ENCODE peak calls at places on chromosomes 2 and 18, in ten cellular contexts. E is AG04449; G is smooth muscle cell of the brain vasculature; W is posterior vena cava; T is HS-27A; F is NCI-H82; C is COR-L47; I is stimulated activated CD8-positive, alpha-beta memory T cell treated with anti-CD3 and anti-CD28 coated beads, Interleukin-15, amount 100 ng/mL, for 48 hours; A is MM.1S; S is MG63. K is an unnamed sample.
A peak's percentile ranks its signal among the peaks of the same experiment; 100 is the strongest.

GRCh38 chr18:46641917-46642316 is 15.1 kb downstream of the LOXHD1 start:
- DNase-seq in F (no peak), C (no peak), A (no peak), G (no peak), W (no peak), T (no peak), I (no peak), S (peak; percentile 88), E (no peak), K (no peak)

GRCh38 chr2:147782521-147782920 is 62.3 kb upstream of the ACVR2A start:
- DNase-seq in E (no peak), T (no peak), C (no peak), S (peak; percentile 38), F (no peak), I (no peak), W (no peak), G (no peak), A (no peak), K (no peak)

GRCh38 chr18:64097497-64097896 is 51.4 kb downstream of the LINC00305 start:
- DNase-seq in W (no peak), F (no peak), G (peak; percentile 4), C (peak; percentile 18), I (no peak), T (no peak), A (no peak), S (no peak), E (no peak), K (no peak)

GRCh38 chr2:241064008-241064801 is 37.9 kb downstream of the MTERF4 start:
- DNase-seq in S (no peak), E (no peak), T (no peak), W (peak; percentile 78), A (peak; percentile 48), C (no peak), I (peak; percentile 32), G (no peak), F (no peak), K (no peak)

GRCh38 chr2:37865640-37866039 is 59.4 kb upstream of the RMDN2 start:
- DNase-seq in I (no peak), F (no peak), G (no peak), E (no peak), C (no peak), T (no peak), W (no peak), A (no peak), S (no peak), K (no peak)

GRCh38 chr2:208065476-208065875 is 40.1 kb upstream of the PLEKHM3 start:
- DNase-seq in E (no peak), W (no peak), T (no peak), A (no peak), S (peak; percentile 48), F (no peak), G (no peak), I (no peak), C (no peak), K (no peak)

GRCh38 chr18:5943514-5943913 is 48.2 kb upstream of the TMEM200C start:
- DNase-seq in T (no peak), A (no peak), E (no peak), W (no peak), S (no peak), F (no peak), C (peak; percentile 57), G (no peak), I (no peak), K (no peak)

GRCh38 chr2:171702781-171703556 is 15.7 kb downstream of the DYNC1I2 start:
- DNase-seq in F (peak; percentile 47), S (peak; percentile 51), T (no peak), W (no peak), A (no peak), C (no peak), G (no peak), E (no peak), I (no peak), K (no peak)

GRCh38 chr2:205245652-205246051 is 436.6 kb upstream of the NRP2 start:
- DNase-seq in T (no peak), I (no peak), E (peak; percentile 33), S (peak; percentile 22), G (no peak), W (no peak), C (no peak), A (no peak), F (no peak), K (no peak)

GRCh38 chr18:26868968-26869586 is 3.6 kb upstream of the AQP4 start:
- DNase-seq in I (no peak), T (no peak), S (no peak), C (no peak), E (no peak), A (no peak), F (no peak), W (no peak), G (no peak), K (no peak)

GRCh38 chr2:20235655-20236302 is 10.8 kb upstream of the SDC1 start:
- DNase-seq in S (no peak), E (no peak), F (no peak), W (no peak), G (no peak), A (no peak), C (no peak), T (no peak), I (no peak), K (no peak)

GRCh38 chr2:180000434-180000833 is 6.7 kb downstream of the CWC22 start:
- DNase-seq in F (no peak), G (no peak), T (no peak), S (no peak), W (no peak), E (no peak), I (no peak), C (no peak), A (no peak), K (no peak)

GRCh38 chr2:240556553-240557100 is 1.2 kb downstream of the ANKMY1 start:
- DNase-seq in A (no peak), G (no peak), W (peak; percentile 84), F (peak; percentile 46), S (peak; percentile 58), T (no peak), C (no peak), E (no peak), I (peak; percentile 35), K (no peak)

GRCh38 chr2:241136661-241137260 is 12.5 kb downstream of the PASK start:
- DNase-seq in T (no peak), I (no peak), W (peak; percentile 50), C (no peak), E (no peak), G (no peak), A (no peak), F (no peak), S (no peak), K (no peak)

GRCh38 chr2:215982465-215982875 is 30.9 kb downstream of the MREG start:
- DNase-seq in F (no peak), W (no peak), E (no peak), I (peak; percentile 31), T (no peak), C (no peak), A (no peak), S (peak; percentile 31), G (no peak), K (no peak)

GRCh38 chr18:59662008-59662701 is 35.1 kb downstream of the CCBE1 start:
- DNase-seq in F (no peak), S (no peak), W (no peak), E (no peak), T (no peak), G (no peak), A (no peak), C (no peak), I (no peak), K (no peak)

GRCh38 chr2:203891474-203891873 is 23.9 kb downstream of the CTLA4 start:
- DNase-seq in C (no peak), A (peak; percentile 29), G (no peak), W (no peak), T (no peak), I (peak; percentile 67), S (no peak), F (no peak), E (no peak), K (no peak)

GRCh38 chr2:172655838-172656573 is 79.6 kb upstream of the RAPGEF4 start:
- DNase-seq in G (no peak), E (no peak), T (no peak), A (no peak), C (no peak), F (no peak), W (no peak), S (no peak), I (no peak), K (no peak)

GRCh38 chr2:168801961-168802824 is at the start of gene NOSTRIN:
- DNase-seq in G (no peak), E (no peak), T (no peak), A (no peak), F (no peak), S (peak; percentile 21), C (no peak), I (no peak), W (no peak), K (no peak)

GRCh38 chr2:65228249-65228750 is 669 bp downstream of the ACTR2 start:
- DNase-seq in W (no peak), S (no peak), G (no peak), T (no peak), I (no peak), E (no peak), C (no peak), A (peak; percentile 71), F (peak; percentile 69), K (no peak)

GRCh38 chr18:45730832-45731545 is 7.0 kb downstream of the SLC14A1 start:
- DNase-seq in W (no peak), S (no peak), T (no peak), A (no peak), C (no peak), G (peak; percentile 29), F (no peak), I (no peak), E (peak; percentile 50), K (peak; percentile 1)

GRCh38 chr2:29841386-29842004 is 79.9 kb downstream of the ALK start:
- DNase-seq in C (no peak), T (no peak), E (no peak), F (peak; percentile 75), W (no peak), S (peak; percentile 4), A (peak; percentile 19), G (peak; percentile 18), I (no peak), K (no peak)

GRCh38 chr2:207254526-207255464 is 89.0 kb upstream of the KLF7 start:
- DNase-seq in S (peak; percentile 68), I (no peak), G (no peak), A (no peak), C (no peak), F (no peak), E (no peak), W (no peak), T (no peak), K (no peak)

GRCh38 chr2:225998653-225999052 is 599.1 kb downstream of the NYAP2 start:
- DNase-seq in T (no peak), S (no peak), A (no peak), G (no peak), C (no peak), I (no peak), E (no peak), F (no peak), W (no peak), K (no peak)

GRCh38 chr2:79861059-79861374 is 348.2 kb downstream of the CTNNA2 start:
- DNase-seq in I (no peak), E (no peak), S (no peak), F (no peak), T (no peak), A (no peak), W (no peak), G (no peak), C (no peak), K (no peak)

GRCh38 chr2:23480991-23481797 is 96.2 kb downstream of the KLHL29 start:
- DNase-seq in A (no peak), S (peak; percentile 52), E (peak; percentile 63), W (peak; percentile 54), C (peak; percentile 25), T (peak; percentile 81), G (no peak), F (no peak), I (no peak), K (peak; percentile 24)

GRCh38 chr18:55999641-56000040 is 411.6 kb upstream of the TCF4 start:
- DNase-seq in I (no peak), T (no peak), W (no peak), A (no peak), C (no peak), F (no peak), S (no peak), G (no peak), E (no peak), K (no peak)